ENCODE peak calls at places on chromosomes 2 and 18, in five cellular contexts. X is fibroblast of mammary gland; G is endothelial cell; P is right cardiac atrium; B is stimulated activated CD4-positive, alpha-beta T cell treated with anti-CD3 and anti-CD28 coated beads, Interleukin-12 subunit alpha, Interleukin-12 subunit beta, amount 100 ng/mL, for 4 hours. Y is an unnamed sample.

GRCh38 chr2:71922091-71922490 is 225.6 kb downstream of the CYP26B1 start:
- DNase-seq in P (no peak), G (no peak), X (no peak), B (no peak), Y (no peak)

GRCh38 chr2:95015261-95015918 is 10.1 kb upstream of the MAL start:
- DNase-seq in G (no peak), X (no peak), P (no peak), B (no peak), Y (no peak)

GRCh38 chr2:237128026-237128703 is 42.5 kb downstream of the COPS8 start:
- DNase-seq in X (peak), B (peak), P (peak), G (peak), Y (peak)

GRCh38 chr18:23779696-23780303 is 90.5 kb downstream of the LAMA3 start:
- DNase-seq in G (no peak), P (no peak), X (peak), B (no peak), Y (peak)

GRCh38 chr2:98823196-98824166 is 92.5 kb upstream of the MGAT4A start:
- DNase-seq in B (no peak), G (no peak), P (peak), X (no peak), Y (no peak)

GRCh38 chr2:110788936-110789335 is 56.6 kb downstream of the ACOXL start:
- DNase-seq in G (no peak), B (no peak), P (no peak), X (no peak), Y (no peak)

GRCh38 chr2:9419558-9419957 is 3.8 kb downstream of the ITGB1BP1 start:
- DNase-seq in B (no peak), P (no peak), X (no peak), G (no peak), Y (no peak)

GRCh38 chr2:1802046-1802445 is 57.7 kb upstream of the PXDN start:
- DNase-seq in B (no peak), X (no peak), G (no peak), P (no peak), Y (no peak)